ENCODE peak calls at places on chromosome 5, in eight cellular contexts. One of them, this sample, is unnamed. For H3K36me3, H3K9me3 and H4K20me1, the result is how much of the 10 kb centered on the place peaks cover.

GRCh38 chr5:180831139-180832080 is 28.8 kb upstream of the MGAT1 start:
- DNase-seq in HCT116: peak
- DNase-seq in SK-N-SH: peak
- DNase-seq in GM12878: no peak
- DNase-seq in mammary epithelial cell: peak
- DNase-seq in GM23248: peak
- DNase-seq in neural progenitor cell: peak
- DNase-seq in endothelial cell of umbilical vein: peak
- DNase-seq in this sample: peak

GRCh38 chr5:137600721-137601360 is 101.7 kb upstream of the SPOCK1 start:
- DNase-seq in GM23248: peak
- DNase-seq in SK-N-SH: peak
- DNase-seq in mammary epithelial cell: no peak
- DNase-seq in endothelial cell of umbilical vein: no peak
- DNase-seq in neural progenitor cell: no peak
- DNase-seq in HCT116: no peak
- DNase-seq in GM12878: no peak
- DNase-seq in this sample: no peak

GRCh38 chr5:148443998-148444397 is 60.2 kb downstream of the FBXO38 start:
- DNase-seq in HCT116: peak
- DNase-seq in endothelial cell of umbilical vein: peak
- DNase-seq in GM12878: peak
- DNase-seq in neural progenitor cell: peak
- DNase-seq in SK-N-SH: peak
- DNase-seq in mammary epithelial cell: peak
- DNase-seq in GM23248: peak
- DNase-seq in this sample: peak

GRCh38 chr5:172089298-172090117 is 83.1 kb upstream of the FBXW11 start:
- DNase-seq in SK-N-SH: no peak
- DNase-seq in GM12878: no peak
- DNase-seq in neural progenitor cell: no peak
- DNase-seq in mammary epithelial cell: no peak
- DNase-seq in HCT116: no peak
- DNase-seq in GM23248: no peak
- DNase-seq in endothelial cell of umbilical vein: no peak
- DNase-seq in this sample: no peak

GRCh38 chr5:149319174-149319573 is 26.1 kb upstream of the GRPEL2 start:
- DNase-seq in neural progenitor cell: no peak
- DNase-seq in GM12878: no peak
- DNase-seq in GM23248: no peak
- DNase-seq in HCT116: no peak
- DNase-seq in endothelial cell of umbilical vein: no peak
- DNase-seq in mammary epithelial cell: no peak
- DNase-seq in SK-N-SH: no peak
- DNase-seq in this sample: no peak

GRCh38 chr5:6328173-6328572 is 50.2 kb downstream of the MED10 start:
- DNase-seq in GM23248: peak
- DNase-seq in HCT116: no peak
- DNase-seq in SK-N-SH: no peak
- DNase-seq in neural progenitor cell: peak
- DNase-seq in GM12878: no peak
- DNase-seq in endothelial cell of umbilical vein: peak
- DNase-seq in mammary epithelial cell: peak
- DNase-seq in this sample: peak

GRCh38 chr5:100900142-100900795 is 2.8 kb downstream of the ST8SIA4 start:
- DNase-seq in mammary epithelial cell: peak
- DNase-seq in neural progenitor cell: peak
- DNase-seq in HCT116: no peak
- DNase-seq in endothelial cell of umbilical vein: peak
- DNase-seq in SK-N-SH: no peak
- DNase-seq in GM23248: peak
- DNase-seq in GM12878: no peak
- DNase-seq in this sample: peak

GRCh38 chr5:110663525-110663924 is 62.9 kb downstream of the TMEM232 start:
- DNase-seq in GM23248: no peak
- DNase-seq in mammary epithelial cell: no peak
- DNase-seq in GM12878: no peak
- DNase-seq in neural progenitor cell: no peak
- DNase-seq in HCT116: no peak
- DNase-seq in SK-N-SH: no peak
- DNase-seq in endothelial cell of umbilical vein: no peak
- DNase-seq in this sample: no peak

GRCh38 chr5:175230299-175230698 is 213.7 kb downstream of the DRD1 start:
- DNase-seq in neural progenitor cell: no peak
- DNase-seq in GM23248: no peak
- DNase-seq in SK-N-SH: no peak
- DNase-seq in mammary epithelial cell: no peak
- DNase-seq in endothelial cell of umbilical vein: no peak
- DNase-seq in GM12878: no peak
- DNase-seq in HCT116: no peak
- DNase-seq in this sample: no peak

GRCh38 chr5:61229416-61229815 is 67.1 kb upstream of the SMIM15 start:
- DNase-seq in HCT116: no peak
- DNase-seq in endothelial cell of umbilical vein: peak
- DNase-seq in SK-N-SH: no peak
- DNase-seq in GM12878: no peak
- DNase-seq in GM23248: no peak
- DNase-seq in mammary epithelial cell: no peak
- DNase-seq in neural progenitor cell: no peak
- DNase-seq in this sample: no peak

GRCh38 chr5:17099946-17100345 is 117.5 kb upstream of the BASP1 start:
- DNase-seq in GM12878: no peak
- DNase-seq in HCT116: no peak
- DNase-seq in mammary epithelial cell: no peak
- DNase-seq in endothelial cell of umbilical vein: no peak
- DNase-seq in neural progenitor cell: no peak
- DNase-seq in SK-N-SH: no peak
- DNase-seq in GM23248: no peak
- DNase-seq in this sample: no peak

GRCh38 chr5:139687656-139688055 is 39.5 kb downstream of the CXXC5 start:
- DNase-seq in mammary epithelial cell: no peak
- DNase-seq in neural progenitor cell: no peak
- DNase-seq in SK-N-SH: no peak
- DNase-seq in HCT116: no peak
- DNase-seq in endothelial cell of umbilical vein: no peak
- DNase-seq in GM12878: no peak
- DNase-seq in GM23248: no peak
- DNase-seq in this sample: no peak

GRCh38 chr5:149824851-149825250 is 94.7 kb downstream of the PPARGC1B start:
- DNase-seq in mammary epithelial cell: no peak
- DNase-seq in GM12878: no peak
- DNase-seq in GM23248: no peak
- DNase-seq in HCT116: no peak
- DNase-seq in SK-N-SH: no peak
- DNase-seq in endothelial cell of umbilical vein: no peak
- DNase-seq in neural progenitor cell: no peak
- DNase-seq in this sample: no peak

GRCh38 chr5:32489791-32490581 is 45.4 kb upstream of the ZFR start:
- DNase-seq in GM23248: peak
- DNase-seq in HCT116: peak
- DNase-seq in neural progenitor cell: peak
- DNase-seq in SK-N-SH: peak
- DNase-seq in endothelial cell of umbilical vein: peak
- DNase-seq in GM12878: peak
- DNase-seq in mammary epithelial cell: peak
- DNase-seq in this sample: peak

GRCh38 chr5:31378838-31379237 is 153.1 kb downstream of the DROSHA start:
- DNase-seq in endothelial cell of umbilical vein: no peak
- DNase-seq in HCT116: no peak
- DNase-seq in GM12878: no peak
- DNase-seq in neural progenitor cell: no peak
- DNase-seq in mammary epithelial cell: no peak
- DNase-seq in SK-N-SH: no peak
- DNase-seq in GM23248: peak
- DNase-seq in this sample: no peak

GRCh38 chr5:135266975-135267374 is 132.1 kb downstream of the MACROH2A1 start:
- DNase-seq in endothelial cell of umbilical vein: no peak
- DNase-seq in SK-N-SH: no peak
- DNase-seq in GM23248: peak
- DNase-seq in GM12878: no peak
- DNase-seq in mammary epithelial cell: no peak
- DNase-seq in neural progenitor cell: no peak
- DNase-seq in HCT116: no peak
- DNase-seq in this sample: peak

GRCh38 chr5:180141068-180141660 is 67.8 kb downstream of the RASGEF1C start:
- DNase-seq in GM23248: no peak
- DNase-seq in mammary epithelial cell: no peak
- DNase-seq in HCT116: no peak
- DNase-seq in GM12878: no peak
- DNase-seq in SK-N-SH: no peak
- DNase-seq in endothelial cell of umbilical vein: no peak
- DNase-seq in neural progenitor cell: no peak
- DNase-seq in this sample: no peak

GRCh38 chr5:124332273-124332672 is 414.2 kb downstream of the ZNF608 start:
- DNase-seq in GM23248: no peak
- DNase-seq in SK-N-SH: no peak
- DNase-seq in endothelial cell of umbilical vein: no peak
- DNase-seq in GM12878: no peak
- DNase-seq in mammary epithelial cell: no peak
- DNase-seq in HCT116: no peak
- DNase-seq in neural progenitor cell: no peak
- DNase-seq in this sample: no peak

GRCh38 chr5:33162057-33162456 is 278.7 kb upstream of the TARS1 start:
- DNase-seq in neural progenitor cell: no peak
- DNase-seq in GM12878: no peak
- DNase-seq in mammary epithelial cell: no peak
- DNase-seq in HCT116: no peak
- DNase-seq in GM23248: no peak
- DNase-seq in endothelial cell of umbilical vein: no peak
- DNase-seq in SK-N-SH: no peak
- DNase-seq in this sample: no peak

GRCh38 chr5:142806769-142807377 is 36.7 kb downstream of the ARHGAP26 start:
- DNase-seq in HCT116: no peak
- DNase-seq in GM23248: no peak
- DNase-seq in endothelial cell of umbilical vein: no peak
- DNase-seq in mammary epithelial cell: no peak
- DNase-seq in GM12878: no peak
- DNase-seq in SK-N-SH: no peak
- DNase-seq in neural progenitor cell: no peak
- DNase-seq in this sample: peak

GRCh38 chr5:149448831-149449714 is 70.0 kb upstream of the IL17B start:
- DNase-seq in SK-N-SH: no peak
- DNase-seq in neural progenitor cell: peak
- DNase-seq in GM12878: no peak
- DNase-seq in HCT116: no peak
- DNase-seq in mammary epithelial cell: no peak
- DNase-seq in endothelial cell of umbilical vein: peak
- DNase-seq in GM23248: no peak
- DNase-seq in this sample: no peak

GRCh38 chr5:178605788-178606187 is 15.6 kb upstream of the COL23A1 start:
- DNase-seq in endothelial cell of umbilical vein: no peak
- DNase-seq in mammary epithelial cell: no peak
- DNase-seq in SK-N-SH: no peak
- DNase-seq in GM12878: no peak
- DNase-seq in HCT116: no peak
- DNase-seq in neural progenitor cell: no peak
- DNase-seq in GM23248: no peak
- DNase-seq in this sample: no peak

GRCh38 chr5:178606269-178606668 is 16.1 kb upstream of the COL23A1 start:
- DNase-seq in GM12878: no peak
- DNase-seq in mammary epithelial cell: no peak
- DNase-seq in GM23248: no peak
- DNase-seq in endothelial cell of umbilical vein: no peak
- DNase-seq in HCT116: no peak
- DNase-seq in neural progenitor cell: no peak
- DNase-seq in SK-N-SH: no peak
- DNase-seq in this sample: no peak

DNA sequence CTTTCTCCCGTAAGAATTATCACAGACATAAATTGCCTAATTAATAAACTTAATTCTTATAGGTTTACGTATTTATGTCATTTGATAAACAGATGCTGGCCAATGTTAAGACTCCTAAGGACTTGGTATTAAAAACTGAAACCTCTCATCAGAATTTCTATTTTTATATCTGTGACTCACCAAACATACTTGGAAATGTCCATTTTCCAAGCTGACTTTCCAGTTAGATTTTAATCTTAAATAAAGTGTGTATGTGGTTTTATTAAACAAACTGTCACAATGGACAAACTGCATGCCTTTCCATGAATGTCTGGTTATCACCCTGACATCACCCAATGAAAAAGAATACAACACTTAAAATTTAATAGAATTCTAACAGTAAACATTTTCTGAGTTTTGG is 12.6 kb upstream of the COL23A1 start:
- DNase-seq in mammary epithelial cell: no peak
- DNase-seq in neural progenitor cell: no peak
- DNase-seq in endothelial cell of umbilical vein: no peak
- DNase-seq in GM23248: peak
- DNase-seq in HCT116: no peak
- DNase-seq in SK-N-SH: no peak
- DNase-seq in GM12878: no peak
- DNase-seq in this sample: peak
- H3K36me3 ChIP-seq in mammary epithelial cell: under half
- H3K36me3 ChIP-seq in neural progenitor cell: under half
- H3K36me3 ChIP-seq in endothelial cell of umbilical vein: under half
- H3K36me3 ChIP-seq in GM23248: half or more
- H3K36me3 ChIP-seq in HCT116: under half
- H3K36me3 ChIP-seq in SK-N-SH: half or more
- H3K36me3 ChIP-seq in GM12878: under half
- H3K36me3 ChIP-seq in this sample: under half

DNA sequence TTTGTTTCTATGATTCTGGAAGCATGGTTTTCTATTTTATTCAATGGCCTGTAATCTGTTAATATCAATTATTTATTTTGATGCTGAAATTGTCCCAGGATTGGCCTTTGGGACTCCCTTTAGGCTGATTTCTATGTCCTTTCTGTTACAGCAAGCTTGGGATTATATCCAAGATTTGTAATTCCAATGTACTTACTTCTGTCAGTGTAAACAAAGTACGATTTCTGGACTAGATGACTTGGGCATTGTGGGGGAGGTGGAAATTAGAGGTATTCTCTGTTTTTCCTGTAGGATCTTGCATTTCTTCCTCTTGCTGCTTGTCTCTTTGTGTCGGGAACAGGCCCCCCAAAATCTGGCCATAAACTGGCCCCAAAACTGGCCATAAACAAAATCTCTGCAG is 3.7 kb downstream of the PCDHGA12 start:
- DNase-seq in neural progenitor cell: no peak
- DNase-seq in SK-N-SH: no peak
- DNase-seq in HCT116: no peak
- DNase-seq in GM12878: no peak
- DNase-seq in endothelial cell of umbilical vein: no peak
- DNase-seq in GM23248: peak
- DNase-seq in mammary epithelial cell: no peak
- DNase-seq in this sample: no peak
- H3K9me3 ChIP-seq in neural progenitor cell: under half
- H3K9me3 ChIP-seq in SK-N-SH: under half
- H3K9me3 ChIP-seq in HCT116: under half
- H3K9me3 ChIP-seq in GM12878: under half
- H3K9me3 ChIP-seq in endothelial cell of umbilical vein: under half
- H3K9me3 ChIP-seq in GM23248: under half
- H3K9me3 ChIP-seq in mammary epithelial cell: under half
- H3K9me3 ChIP-seq in this sample: under half

GRCh38 chr5:34751807-34752736 is 86.9 kb upstream of the TTC23L start:
- DNase-seq in mammary epithelial cell: no peak
- DNase-seq in HCT116: no peak
- DNase-seq in endothelial cell of umbilical vein: no peak
- DNase-seq in neural progenitor cell: no peak
- DNase-seq in GM12878: no peak
- DNase-seq in SK-N-SH: no peak
- DNase-seq in GM23248: peak
- DNase-seq in this sample: no peak
- H4K20me1 ChIP-seq in mammary epithelial cell: under half
- H4K20me1 ChIP-seq in HCT116: under half
- H4K20me1 ChIP-seq in endothelial cell of umbilical vein: under half
- H4K20me1 ChIP-seq in neural progenitor cell: under half
- H4K20me1 ChIP-seq in GM12878: under half
- H4K20me1 ChIP-seq in SK-N-SH: under half
- H4K20me1 ChIP-seq in GM23248: under half
- H4K20me1 ChIP-seq in this sample: half or more

GRCh38 chr5:95549030-95549429 is 5.7 kb downstream of the SKIC3 start:
- DNase-seq in endothelial cell of umbilical vein: no peak
- DNase-seq in GM23248: no peak
- DNase-seq in GM12878: no peak
- DNase-seq in mammary epithelial cell: no peak
- DNase-seq in HCT116: no peak
- DNase-seq in neural progenitor cell: no peak
- DNase-seq in SK-N-SH: no peak
- DNase-seq in this sample: no peak
- H3K36me3 ChIP-seq in endothelial cell of umbilical vein: under half
- H3K36me3 ChIP-seq in GM23248: under half
- H3K36me3 ChIP-seq in GM12878: under half
- H3K36me3 ChIP-seq in mammary epithelial cell: under half
- H3K36me3 ChIP-seq in HCT116: under half
- H3K36me3 ChIP-seq in neural progenitor cell: under half
- H3K36me3 ChIP-seq in SK-N-SH: half or more
- H3K36me3 ChIP-seq in this sample: under half

This sample was measured in astrocyte.